ENCODE peak calls at places on chromosomes 11 and 22, in eight cellular contexts. H is heart right ventricle, B is cardiac muscle cell, Y is GM10248, G is stomach, A is A673, L is fibroblast of mammary gland, Z is pancreas. M is an unnamed sample.
A peak's percentile ranks its signal among the peaks of the same experiment; 100 is the strongest.

GRCh38 chr11:3196161-3197043 is 22.2 kb downstream of the MRGPRG start:
- DNase-seq in H (no peak), B (no peak), Y (no peak), G (peak; percentile 20), A (no peak), L (no peak), Z (no peak), M (peak; percentile 18)

GRCh38 chr11:120172054-120172881 is 34.4 kb upstream of the TRIM29 start:
- DNase-seq in H (peak; percentile 64), B (peak; percentile 76), Y (peak; percentile 82), G (peak; percentile 77), A (peak; percentile 73), L (peak; percentile 68), Z (peak; percentile 88), M (peak; percentile 81)

GRCh38 chr11:130872961-130873360 is 43.3 kb downstream of the SNX19 start:
- DNase-seq in H (no peak), B (peak; percentile 38), Y (no peak), G (no peak), A (no peak), L (peak; percentile 93), Z (no peak), M (no peak)

GRCh38 chr11:9955387-9955786 is 291.5 kb downstream of the SWAP70 start:
- DNase-seq in H (no peak), B (no peak), Y (no peak), G (no peak), A (no peak), L (peak; percentile 28), Z (no peak), M (no peak)

GRCh38 chr11:60118333-60118732 is 29.9 kb downstream of the MS4A2 start:
- DNase-seq in H (no peak), B (no peak), Y (peak; percentile 15), G (no peak), A (no peak), L (no peak), Z (no peak), M (peak; percentile 33)

GRCh38 chr22:36330655-36331305 is 57.0 kb downstream of the MYH9 start:
- DNase-seq in H (peak; percentile 64), B (peak; percentile 70), Y (no peak), G (no peak), A (peak; percentile 69), L (peak; percentile 62), Z (no peak), M (no peak)

GRCh38 chr22:46456818-46457163 is 80.6 kb downstream of the CELSR1 start:
- DNase-seq in H (no peak), B (no peak), Y (no peak), G (no peak), A (no peak), L (no peak), Z (peak; percentile 20), M (no peak)

GRCh38 chr11:42249956-42250355 is 790.5 kb upstream of the LRRC4C start:
- DNase-seq in H (no peak), B (peak; percentile 56), Y (no peak), G (no peak), A (no peak), L (no peak), Z (no peak), M (no peak)

GRCh38 chr11:96235725-96236124 is 107.3 kb downstream of the MAML2 start:
- DNase-seq in H (no peak), B (no peak), Y (no peak), G (no peak), A (no peak), L (no peak), Z (no peak), M (peak; percentile 44)

GRCh38 chr11:71080239-71081097 is 171.9 kb downstream of the SHANK2 start:
- DNase-seq in H (peak; percentile 27), B (peak; percentile 78), Y (peak; percentile 63), G (peak; percentile 60), A (peak; percentile 92), L (peak; percentile 79), Z (no peak), M (peak; percentile 77)

GRCh38 chr22:27726344-27726725 is 75.2 kb downstream of the MN1 start:
- DNase-seq in H (no peak), B (no peak), Y (no peak), G (no peak), A (no peak), L (no peak), Z (no peak), M (no peak)

GRCh38 chr11:78253797-78254196 is 65.1 kb downstream of the USP35 start:
- DNase-seq in H (no peak), B (no peak), Y (no peak), G (no peak), A (no peak), L (peak; percentile 45), Z (no peak), M (no peak)

GRCh38 chr22:40215266-40215665 is 37.5 kb downstream of the TNRC6B start:
- DNase-seq in H (no peak), B (no peak), Y (no peak), G (peak; percentile 28), A (no peak), L (no peak), Z (no peak), M (no peak)

GRCh38 chr22:29956680-29957079 is 73.7 kb downstream of the MTMR3 start:
- DNase-seq in H (no peak), B (no peak), Y (no peak), G (no peak), A (no peak), L (no peak), Z (no peak), M (no peak)

GRCh38 chr22:27662359-27663030 is 139.1 kb downstream of the MN1 start:
- DNase-seq in H (peak; percentile 85), B (peak; percentile 80), Y (no peak), G (peak; percentile 49), A (no peak), L (no peak), Z (no peak), M (no peak)

GRCh38 chr22:40635008-40635939 is 1.2 kb downstream of the MRTFA start:
- DNase-seq in H (peak; percentile 45), B (peak; percentile 37), Y (no peak), G (no peak), A (no peak), L (no peak), Z (no peak), M (no peak)

GRCh38 chr22:17781319-17782031 is 7.2 kb upstream of the BID start:
- DNase-seq in H (no peak), B (peak; percentile 89), Y (peak; percentile 68), G (no peak), A (peak; percentile 44), L (peak; percentile 80), Z (no peak), M (peak; percentile 69)

GRCh38 chr11:35237860-35238715 is 99.1 kb downstream of the CD44 start:
- DNase-seq in H (no peak), B (peak; percentile 80), Y (peak; percentile 34), G (peak; percentile 32), A (peak; percentile 94), L (peak; percentile 64), Z (no peak), M (peak; percentile 9)

GRCh38 chr11:121451982-121452608 is at the start of gene SORL1:
- DNase-seq in H (peak; percentile 76), B (peak; percentile 38), Y (peak; percentile 80), G (peak; percentile 78), A (peak; percentile 76), L (peak; percentile 23), Z (peak; percentile 84), M (peak; percentile 84)

GRCh38 chr11:118911880-118912741 is 13.6 kb downstream of the BCL9L start:
- DNase-seq in H (peak; percentile 79), B (peak; percentile 89), Y (no peak), G (no peak), A (peak; percentile 94), L (peak; percentile 88), Z (peak; percentile 81), M (no peak)

GRCh38 chr11:12019337-12019736 is 10.9 kb upstream of the DKK3 start:
- DNase-seq in H (no peak), B (peak; percentile 90), Y (no peak), G (peak; percentile 46), A (no peak), L (no peak), Z (no peak), M (no peak)

GRCh38 chr11:62909107-62909894 is 11.9 kb downstream of the CHRM1 start:
- DNase-seq in H (peak; percentile 71), B (peak; percentile 85), Y (peak; percentile 60), G (peak; percentile 90), A (peak; percentile 93), L (peak; percentile 58), Z (peak; percentile 94), M (no peak)
- TF ChIP-seq CTCF in H (peak; percentile 17), B (peak; percentile 80), Y (peak; percentile 19), G (no peak), A (peak; percentile 89), L (peak; percentile 57), Z (peak; percentile 50), M (peak; percentile 60)

DNA sequence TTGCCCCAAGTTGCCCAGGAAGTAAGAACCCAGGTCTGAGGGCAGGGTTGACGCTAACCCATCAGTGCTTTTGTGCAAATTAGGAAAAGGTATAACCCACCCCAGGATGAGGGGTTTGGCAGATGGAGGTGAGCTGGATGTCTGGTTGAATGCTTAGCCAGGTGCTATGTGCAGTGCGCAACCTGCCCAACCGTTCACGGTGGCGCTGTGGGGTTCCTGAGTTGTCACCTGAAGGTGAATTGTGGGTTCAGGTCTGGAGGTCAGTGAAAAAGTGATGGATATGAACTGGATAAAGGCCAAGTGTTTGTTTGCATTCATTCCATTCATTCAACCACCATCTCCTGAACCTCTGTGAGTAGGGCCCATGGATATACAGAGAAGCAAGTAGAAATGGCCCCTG is 14.3 kb upstream of the LGALS2 start:
- DNase-seq in H (no peak), B (no peak), Y (no peak), G (no peak), A (no peak), L (no peak), Z (no peak), M (no peak)
- TF ChIP-seq CTCF in H (no peak), B (no peak), Y (no peak), G (no peak), A (no peak), L (no peak), Z (no peak), M (no peak)

GRCh38 chr11:14520086-14520901 is at the start of gene PSMA1:
- DNase-seq in H (peak; percentile 92), B (peak; percentile 97), Y (peak; percentile 90), G (peak; percentile 95), A (peak; percentile 98), L (peak; percentile 92), Z (peak; percentile 97), M (peak; percentile 86)
- TF ChIP-seq CTCF in H (peak; percentile 42), B (peak; percentile 19), Y (no peak), G (no peak), A (no peak), L (no peak), Z (peak; percentile 41), M (no peak)

DNA sequence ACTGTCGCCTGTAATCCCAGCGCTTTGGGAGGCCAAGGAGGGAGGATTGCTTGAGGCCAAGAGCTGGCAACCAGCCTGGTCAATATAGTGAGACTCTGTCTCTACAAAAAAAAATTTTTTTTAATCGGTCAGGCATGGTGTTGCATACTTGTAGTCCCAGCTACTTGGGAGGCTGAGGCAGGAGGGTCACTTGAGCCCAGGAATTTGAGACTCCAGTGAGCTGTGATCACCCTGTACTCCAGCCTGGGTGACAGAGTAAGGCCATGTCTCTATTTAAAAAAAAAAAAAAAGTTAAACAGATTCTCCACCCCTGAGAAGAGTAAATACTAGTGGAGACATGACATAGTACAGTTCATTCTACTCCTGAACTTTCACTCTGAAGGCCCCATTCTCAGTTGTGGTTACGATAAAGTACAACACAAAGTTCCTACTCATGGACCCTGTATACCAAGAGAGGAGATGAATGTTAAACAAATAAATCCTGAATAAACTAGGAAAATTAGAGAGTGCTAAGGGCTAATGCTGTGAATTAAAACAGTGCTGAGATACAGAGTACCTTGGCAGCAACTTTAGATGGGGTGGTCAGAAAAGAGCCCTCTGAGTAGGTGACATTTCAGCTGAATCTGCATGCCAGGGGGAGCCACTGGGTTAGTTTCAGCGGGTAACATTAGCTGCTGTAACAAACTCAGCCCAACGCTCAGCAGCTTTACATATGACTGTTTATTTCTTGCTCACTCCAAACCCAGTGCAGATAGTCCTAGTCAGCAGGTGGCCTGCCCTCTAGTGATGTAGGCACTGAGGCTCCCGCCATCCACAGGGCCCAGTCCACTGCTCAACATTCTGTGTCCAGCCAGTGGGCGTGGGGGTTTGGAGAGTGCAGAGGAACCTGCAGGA is 75.1 kb downstream of the DBX1 start:
- DNase-seq in H (no peak), B (no peak), Y (no peak), G (no peak), A (no peak), L (no peak), Z (no peak), M (no peak)
- TF ChIP-seq CTCF in H (no peak), B (no peak), Y (no peak), G (no peak), A (no peak), L (no peak), Z (no peak), M (no peak)

M was measured in GM13977.